ENCODE peak calls at places on chromosome 2, in four cellular contexts. K is GM12878, S is GM12891, J is K562. B is an unnamed sample.

GRCh38 chr2:241801611-241802420 is 7.2 kb upstream of the NEU4 start:
- DNase-seq in J (peak; percentile 83), S (no peak), K (no peak), B (no peak)

GRCh38 chr2:77712601-77713000 is 190.4 kb upstream of the LRRTM4 start:
- DNase-seq in J (no peak), K (no peak), S (no peak), B (no peak)

GRCh38 chr2:88607416-88607815 is 19.8 kb downstream of the EIF2AK3 start:
- DNase-seq in K (no peak), J (no peak), S (no peak), B (no peak)

GRCh38 chr2:70994055-70994444 is 623 bp downstream of the TEX261 start:
- DNase-seq in S (no peak), K (no peak), J (no peak), B (no peak)

GRCh38 chr2:217851191-217852020 is 151.4 kb downstream of the TNS1 start:
- DNase-seq in J (no peak), K (no peak), S (no peak), B (peak; percentile 49)

GRCh38 chr2:161017780-161018440 is 142.3 kb upstream of the TANK start:
- DNase-seq in S (no peak), K (no peak), J (no peak), B (no peak)

GRCh38 chr2:241904791-241905710 is 35.5 kb downstream of the RTP5 start:
- DNase-seq in S (no peak), J (no peak), K (no peak), B (no peak)

GRCh38 chr2:173016451-173016850 is 59.2 kb upstream of the MAP3K20 start:
- DNase-seq in K (no peak), J (no peak), S (no peak), B (no peak)

GRCh38 chr2:10913501-10914271 is 2.0 kb downstream of the KCNF1 start:
- DNase-seq in K (no peak), S (no peak), J (no peak), B (no peak)

GRCh38 chr2:25373269-25373981 is 31.7 kb upstream of the DNMT3A start:
- DNase-seq in J (no peak), S (no peak), K (no peak), B (no peak)

GRCh38 chr2:74834806-74835755 is 1.2 kb downstream of the HK2 start:
- DNase-seq in J (peak; percentile 71), S (peak; percentile 80), K (no peak), B (peak; percentile 79)

GRCh38 chr2:143607446-143608110 is 478.4 kb downstream of the ARHGAP15 start:
- DNase-seq in K (no peak), J (no peak), S (no peak), B (no peak)

GRCh38 chr2:132460781-132461180 is 44.2 kb downstream of the GPR39 start:
- DNase-seq in S (no peak), K (no peak), J (no peak), B (no peak)

GRCh38 chr2:188181035-188181434 is 110.6 kb upstream of the GULP1 start:
- DNase-seq in J (no peak), K (no peak), S (no peak), B (no peak)

GRCh38 chr2:163735692-163736432 is at the start of gene FIGN:
- DNase-seq in K (no peak), J (no peak), S (no peak), B (no peak)

GRCh38 chr2:88451647-88452150 is 794 bp downstream of the FOXI3 start:
- DNase-seq in K (no peak), S (no peak), J (no peak), B (peak; percentile 37)

GRCh38 chr2:137262600-137262999 is 497.3 kb downstream of the THSD7B start:
- DNase-seq in S (no peak), K (no peak), J (no peak), B (no peak)

GRCh38 chr2:118845005-118845842 is 2.2 kb downstream of the EN1 start:
- DNase-seq in K (no peak), S (no peak), J (peak; percentile 50), B (no peak)

GRCh38 chr2:171630812-171631626 is 56.2 kb upstream of the DYNC1I2 start:
- DNase-seq in K (no peak), S (no peak), J (no peak), B (peak; percentile 10)

GRCh38 chr2:45285791-45286390 is 276.6 kb upstream of the SIX2 start:
- DNase-seq in K (no peak), J (no peak), S (no peak), B (no peak)

GRCh38 chr2:207051345-207051959 is 112.1 kb downstream of the CPO start:
- DNase-seq in J (no peak), K (no peak), S (no peak), B (peak; percentile 28)

GRCh38 chr2:164954954-164955701 is at the start of gene SLC38A11:
- DNase-seq in K (no peak), S (no peak), J (no peak), B (no peak)

GRCh38 chr2:23390152-23390551 is 5.2 kb downstream of the KLHL29 start:
- DNase-seq in K (no peak), S (no peak), J (no peak), B (no peak)

GRCh38 chr2:138239902-138240595 is 261.5 kb upstream of the SPOPL start:
- DNase-seq in K (no peak), S (no peak), J (no peak), B (no peak)

GRCh38 chr2:54099834-54100595 is 15.4 kb upstream of the ACYP2 start:
- DNase-seq in K (no peak), S (no peak), J (no peak), B (no peak)

GRCh38 chr2:28796620-28797019 is 14.0 kb upstream of the SPDYA start:
- DNase-seq in K (no peak), S (no peak), J (no peak), B (no peak)

GRCh38 chr2:191103793-191104192 is 47.0 kb downstream of the STAT4 start:
- DNase-seq in S (no peak), K (no peak), J (no peak), B (no peak)
- TF ChIP-seq SPI1 in S (no peak), K (no peak), J (no peak), B (no peak)

GRCh38 chr2:124778076-124778475 is 753.0 kb downstream of the CNTNAP5 start:
- DNase-seq in J (no peak), K (no peak), S (no peak), B (no peak)
- TF ChIP-seq SPI1 in J (no peak), K (no peak), S (no peak), B (no peak)

GRCh38 chr2:152500336-152500735 is 165.4 kb downstream of the FMNL2 start:
- DNase-seq in K (no peak), J (no peak), S (no peak), B (no peak)

GRCh38 chr2:152500777-152501176 is 165.8 kb downstream of the FMNL2 start:
- DNase-seq in K (no peak), J (no peak), S (no peak), B (no peak)

GRCh38 chr2:152499921-152500320 is 164.9 kb downstream of the FMNL2 start:
- DNase-seq in K (no peak), J (no peak), S (no peak), B (no peak)

GRCh38 chr2:152497481-152498052 is 162.6 kb downstream of the FMNL2 start:
- DNase-seq in J (peak; percentile 25), S (no peak), K (no peak), B (no peak)

DNA sequence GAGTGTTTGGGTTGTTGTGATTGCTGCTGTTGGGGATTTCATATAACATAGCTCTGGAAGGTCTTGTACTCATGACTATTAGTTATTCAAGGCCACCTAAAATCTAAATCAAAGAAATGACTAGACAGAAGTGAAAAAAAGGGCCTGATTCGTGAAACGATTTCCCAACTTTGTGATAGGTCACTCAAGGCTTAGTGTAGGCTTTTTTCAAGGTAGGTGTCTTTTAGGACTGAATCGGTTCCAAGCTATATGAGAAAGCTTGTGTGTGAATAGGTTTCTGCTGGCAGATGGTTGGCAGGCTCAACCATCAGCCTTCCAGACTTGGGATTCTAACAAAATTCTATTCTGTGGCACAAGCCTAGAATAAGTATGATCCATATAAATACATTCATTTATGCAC is 164.4 kb downstream of the FMNL2 start:
- DNase-seq in K (no peak), J (no peak), S (no peak), B (no peak)
- TF ChIP-seq SPI1 in K (no peak), J (no peak), S (no peak), B (no peak)

DNA sequence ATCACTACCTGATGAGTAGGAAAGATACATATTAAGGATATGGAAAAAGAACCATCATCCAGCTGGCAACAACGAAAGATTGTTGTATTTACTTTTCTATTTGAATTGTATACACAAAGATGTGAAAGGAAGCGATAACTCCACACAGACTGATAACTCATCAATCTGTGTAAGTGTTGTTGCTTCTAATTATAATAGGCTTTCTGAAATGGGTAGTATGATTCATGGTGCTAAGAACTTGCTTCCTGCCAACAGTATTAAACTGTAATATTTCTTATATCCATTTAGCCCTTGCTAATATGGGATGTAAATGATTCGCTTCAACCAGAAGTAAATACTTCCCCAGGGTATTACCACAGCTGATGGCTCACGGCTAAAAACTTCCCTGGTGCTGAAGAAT is 70.3 kb downstream of the TMEM163 start:
- DNase-seq in S (no peak), K (no peak), J (no peak), B (no peak)
- TF ChIP-seq SPI1 in S (no peak), K (no peak), J (no peak), B (no peak)

DNA sequence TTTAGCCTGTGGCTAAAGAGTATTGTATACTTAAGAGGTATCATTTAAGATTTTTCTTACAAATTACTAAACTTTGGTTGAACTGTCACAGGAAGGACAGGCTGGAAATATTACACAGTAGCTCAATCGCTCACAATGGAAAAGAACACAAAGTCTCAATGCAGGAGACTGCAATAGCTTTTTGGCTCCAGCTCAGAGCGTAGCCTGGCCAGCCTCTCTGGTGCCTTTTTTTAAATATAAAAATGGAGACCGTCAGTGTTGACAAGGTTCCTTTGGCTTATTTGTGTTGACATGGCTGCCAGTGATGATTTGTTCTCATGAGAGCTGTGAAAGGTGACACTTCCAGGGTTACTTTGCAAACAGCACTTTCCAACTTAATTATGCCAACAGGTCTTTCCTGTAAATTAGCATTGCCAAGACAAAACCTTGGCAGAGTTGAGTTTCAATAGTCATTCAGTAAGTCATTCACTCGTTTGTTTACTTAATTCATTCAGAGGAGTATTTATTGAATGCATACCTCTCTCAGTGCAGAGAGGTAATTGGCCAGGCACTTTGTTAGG is 70.8 kb downstream of the KCNE4 start:
- DNase-seq in K (no peak), J (no peak), S (no peak), B (no peak)
- TF ChIP-seq SPI1 in K (no peak), J (no peak), S (no peak), B (no peak)